ENCODE peak calls at places on chromosome 6, in six cellular contexts. G, Y, J, U, L and I are unnamed samples. For H3K36me3 and H3K9me3, the result is how much of the 10 kb centered on the place peaks cover.

GRCh38 chr6:37860226-37860839 is 40.8 kb downstream of the ZFAND3 start:
- DNase-seq in G (no peak), Y (peak), J (peak), U (no peak), L (peak), I (no peak)

GRCh38 chr6:27126815-27127537 is 120.5 kb upstream of the PRSS16 start:
- DNase-seq in G (peak), Y (peak), J (peak), U (peak), L (peak), I (peak)

GRCh38 chr6:57307850-57308249 is 9.6 kb upstream of the PRIM2 start:
- DNase-seq in G (no peak), Y (no peak), J (no peak), U (no peak), L (no peak), I (no peak)

GRCh38 chr6:85464722-85465150 is 14.9 kb downstream of the NT5E start:
- DNase-seq in G (no peak), Y (peak), J (no peak), U (no peak), L (no peak), I (no peak)

GRCh38 chr6:13395272-13396237 is 67.2 kb upstream of the TBC1D7 start:
- DNase-seq in G (no peak), Y (no peak), J (peak), U (no peak), L (peak), I (no peak)

GRCh38 chr6:7108964-7109836 is 1.4 kb downstream of the RREB1 start:
- DNase-seq in G (peak), Y (peak), J (peak), U (peak), L (peak), I (peak)

GRCh38 chr6:75290558-75290957 is 6.0 kb upstream of the TMEM30A start:
- DNase-seq in G (no peak), Y (no peak), J (no peak), U (no peak), L (no peak), I (no peak)

GRCh38 chr6:16420715-16421461 is 182.5 kb downstream of the GMPR start:
- DNase-seq in G (no peak), Y (no peak), J (peak), U (no peak), L (peak), I (peak)

GRCh38 chr6:71386215-71386614 is 97.6 kb downstream of the OGFRL1 start:
- DNase-seq in G (no peak), Y (no peak), J (no peak), U (no peak), L (no peak), I (no peak)

GRCh38 chr6:43185391-43185790 is 3.4 kb downstream of the CUL9 start:
- DNase-seq in G (no peak), Y (no peak), J (no peak), U (no peak), L (no peak), I (no peak)

GRCh38 chr6:46893648-46894047 is 28.1 kb downstream of the ADGRF5 start:
- DNase-seq in G (no peak), Y (no peak), J (peak), U (no peak), L (no peak), I (no peak)

GRCh38 chr6:26009817-26010216 is 47.2 kb downstream of the TRIM38 start:
- DNase-seq in G (no peak), Y (no peak), J (no peak), U (no peak), L (no peak), I (no peak)

GRCh38 chr6:166494757-166495486 is 91.6 kb downstream of the RAMACL start:
- DNase-seq in G (no peak), Y (no peak), J (no peak), U (no peak), L (no peak), I (no peak)

GRCh38 chr6:37851997-37852524 is 32.5 kb downstream of the ZFAND3 start:
- DNase-seq in G (no peak), Y (no peak), J (no peak), U (no peak), L (no peak), I (no peak)

GRCh38 chr6:27890351-27891299 is 21.6 kb downstream of the OR2B2 start:
- DNase-seq in G (peak), Y (peak), J (peak), U (peak), L (peak), I (peak)

DNA sequence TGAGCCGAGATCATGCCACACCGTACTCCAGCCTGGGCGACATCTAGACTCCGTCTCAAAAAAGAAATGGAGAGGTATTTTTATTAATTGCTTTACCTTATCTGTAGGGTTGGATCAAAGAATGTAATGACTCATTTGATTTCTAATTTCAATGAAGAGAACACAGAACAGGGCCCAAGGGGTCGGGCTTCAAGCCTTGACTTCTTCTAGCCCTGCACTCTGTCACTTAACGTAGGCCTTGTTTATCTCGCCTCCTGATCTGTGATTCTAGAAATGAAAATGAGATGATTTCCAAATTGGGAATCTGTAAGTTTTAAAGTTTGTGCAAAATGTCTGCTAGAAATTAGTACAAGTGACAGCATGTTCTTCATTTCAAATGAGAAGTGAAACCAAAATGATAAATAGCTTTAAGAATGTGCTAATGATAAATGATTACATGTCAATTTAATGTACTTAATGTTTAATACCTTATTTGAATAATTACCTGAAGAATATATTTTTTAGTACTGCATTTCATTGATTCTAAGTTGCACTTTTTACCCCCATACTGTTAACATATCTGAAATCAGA is 180.5 kb downstream of the SLC16A10 start:
- DNase-seq in G (no peak), Y (no peak), J (no peak), U (no peak), L (no peak), I (no peak)
- H3K4me3 ChIP-seq in G (no peak), Y (no peak), J (no peak), U (no peak), L (no peak), I (no peak)

GRCh38 chr6:73413102-73413501 is 18.5 kb downstream of the DDX43 start:
- DNase-seq in G (no peak), Y (no peak), J (no peak), U (no peak), L (no peak), I (no peak)

GRCh38 chr6:73409395-73409794 is 14.8 kb downstream of the DDX43 start:
- DNase-seq in G (no peak), Y (no peak), J (no peak), U (no peak), L (no peak), I (no peak)
- H3K36me3 ChIP-seq in G (under half), Y (under half), J (under half), U (under half), L (under half), I (under half)

GRCh38 chr6:67689329-67689728 is 945.8 kb upstream of the ADGRB3 start:
- DNase-seq in G (no peak), Y (no peak), J (no peak), U (no peak), L (no peak), I (no peak)
- H3K9me3 ChIP-seq in G (under half), Y (under half), J (under half), U (under half), L (under half), I (under half)

GRCh38 chr6:29975561-29975907 is 33.2 kb downstream of the HLA-A start:
- DNase-seq in G (no peak), Y (no peak), J (no peak), U (peak), L (no peak), I (no peak)

GRCh38 chr6:29977425-29977727 is 35.0 kb downstream of the HLA-A start:
- DNase-seq in G (no peak), Y (no peak), J (no peak), U (no peak), L (no peak), I (no peak)

GRCh38 chr6:29974901-29975560 is 32.7 kb downstream of the HLA-A start:
- DNase-seq in G (no peak), Y (peak), J (no peak), U (peak), L (no peak), I (no peak)

GRCh38 chr6:29976588-29977424 is 34.5 kb downstream of the HLA-A start:
- DNase-seq in G (peak), Y (peak), J (peak), U (peak), L (peak), I (peak)

DNA sequence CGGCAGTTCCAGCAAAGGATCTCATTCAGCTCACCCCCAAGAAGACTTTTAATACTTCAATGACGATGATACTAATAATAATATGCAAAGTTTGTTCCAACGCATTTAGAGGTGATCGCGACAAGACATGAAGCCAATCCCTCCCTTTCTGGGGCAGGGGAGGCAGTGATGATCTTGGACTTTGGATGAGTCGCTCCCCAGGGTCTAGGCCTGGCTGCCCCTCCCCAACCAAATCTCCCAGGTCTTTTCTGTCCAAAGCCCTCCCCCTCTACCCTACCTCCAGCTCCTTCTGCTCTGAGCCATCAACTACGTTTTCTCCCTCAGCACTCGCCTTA is 33.9 kb downstream of the HLA-A start:
- DNase-seq in G (no peak), Y (no peak), J (no peak), U (no peak), L (no peak), I (no peak)
- H3K4me3 ChIP-seq in G (peak), Y (peak), J (peak), U (peak), L (peak), I (peak)

DNA sequence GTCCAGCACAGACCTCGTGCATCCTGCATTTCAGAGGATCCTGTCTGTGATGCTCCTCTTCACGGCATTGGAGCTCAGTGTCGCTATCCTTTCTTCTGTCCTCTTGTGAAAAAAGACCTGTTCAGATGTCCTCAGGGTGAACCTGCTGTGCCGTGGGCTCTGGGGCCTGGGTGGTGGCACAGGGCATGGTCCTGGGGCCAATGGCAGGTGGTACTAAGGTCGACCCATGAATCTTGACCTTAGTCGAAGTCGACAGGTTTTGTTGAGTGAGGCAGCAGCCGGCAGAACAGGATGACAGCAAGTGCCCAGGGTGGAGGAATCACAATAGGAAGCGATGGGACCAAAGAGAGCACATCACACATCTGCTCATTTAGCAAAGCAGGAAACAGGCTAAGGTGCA is 22.0 kb upstream of the MAS1L start:
- DNase-seq in G (no peak), Y (peak), J (no peak), U (no peak), L (no peak), I (no peak)
- H3K36me3 ChIP-seq in G (under half), Y (under half), J (under half), U (under half), L (under half), I (under half)

GRCh38 chr6:160662842-160663241 is 1.2 kb downstream of the LPA start:
- DNase-seq in G (no peak), Y (no peak), J (no peak), U (no peak), L (no peak), I (no peak)

GRCh38 chr6:160659562-160659961 is 4.5 kb downstream of the LPA start:
- DNase-seq in G (no peak), Y (no peak), J (no peak), U (no peak), L (no peak), I (no peak)

GRCh38 chr6:160661129-160661723 is 2.8 kb downstream of the LPA start:
- DNase-seq in G (no peak), Y (no peak), J (no peak), U (no peak), L (no peak), I (no peak)
- H3K9me3 ChIP-seq in G (under half), Y (under half), J (under half), U (under half), L (under half), I (under half)

DNA sequence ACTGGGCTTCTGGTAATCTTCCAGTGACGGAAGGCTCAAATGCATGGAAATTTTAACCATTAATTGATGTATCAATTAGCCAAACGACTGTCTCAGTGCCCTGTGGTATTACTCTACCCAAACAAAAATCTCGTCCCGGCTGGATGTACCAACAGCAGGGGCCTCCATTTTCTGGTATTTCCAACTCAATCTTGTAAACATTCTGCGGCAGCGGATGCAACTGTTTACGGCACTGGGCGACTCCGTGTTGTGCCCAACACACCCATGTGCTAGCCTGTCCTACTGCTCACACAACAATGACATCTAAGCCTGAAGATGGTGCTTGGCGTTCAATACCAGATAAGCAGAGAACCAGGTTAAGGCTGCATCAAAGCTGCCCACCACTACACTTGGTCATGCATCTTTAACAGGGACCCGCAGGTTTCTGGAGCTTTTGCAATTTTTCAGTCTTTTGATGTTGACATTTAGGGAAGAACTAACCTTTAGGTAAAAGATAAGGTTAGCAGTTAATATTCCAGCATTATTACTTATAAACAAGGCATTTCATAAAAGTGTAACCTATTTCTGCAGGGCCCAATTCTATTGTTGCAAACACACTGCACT is 1.2 kb downstream of the FAXC start:
- DNase-seq in G (no peak), Y (no peak), J (no peak), U (no peak), L (no peak), I (no peak)
- H3K4me3 ChIP-seq in G (no peak), Y (peak), J (no peak), U (no peak), L (no peak), I (no peak)

DNA sequence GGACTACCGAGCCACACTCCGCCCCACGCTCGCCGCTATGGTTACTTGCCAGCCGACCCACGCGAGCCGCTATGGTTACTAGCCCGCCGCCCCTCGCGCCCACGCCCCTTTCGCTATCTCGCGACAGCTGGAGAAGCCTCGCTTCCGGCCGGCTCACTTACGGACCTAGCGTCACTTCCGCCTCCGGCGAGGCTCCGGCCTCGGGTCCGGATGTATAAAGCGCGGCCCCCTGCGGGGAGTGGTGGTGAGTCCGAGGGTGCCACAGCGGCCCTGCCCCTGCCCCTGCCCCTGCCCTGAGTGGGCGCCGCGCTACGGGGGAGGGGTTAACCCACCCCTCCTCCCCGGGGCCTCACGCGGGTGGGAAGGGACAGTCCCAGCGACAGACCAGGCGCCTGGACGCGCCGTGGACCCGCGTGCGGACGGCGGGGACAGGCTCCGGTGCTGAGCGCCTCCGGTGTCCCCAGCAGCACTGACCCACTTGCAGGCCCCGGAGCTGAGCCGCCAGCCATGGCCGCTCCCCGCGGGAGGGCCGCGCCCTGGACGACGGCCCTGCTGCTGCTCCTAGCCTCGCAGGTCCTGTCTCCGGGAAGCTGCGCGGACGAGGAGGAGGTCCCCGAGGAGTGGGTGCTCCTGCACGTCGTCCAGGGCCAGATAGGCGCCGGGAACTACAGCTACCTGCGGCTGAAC is at the start of the genes C6orf120 and WDR27:
- DNase-seq in G (peak), Y (peak), J (peak), U (peak), L (peak), I (peak)
- H3K36me3 ChIP-seq in G (under half), Y (half or more), J (under half), U (under half), L (under half), I (under half)